ENCODE peak calls at places on chromosomes 16 and 17, in ten cellular contexts. G is A549, W is tibial nerve, X is stomach, D is K562, R is sigmoid colon, M is transverse colon, O is HepG2, K is upper lobe of left lung, U is SK-N-SH. T is an unnamed sample.

GRCh38 chr17:50033316-50033715 is 22.6 kb upstream of the ITGA3 start:
- DNase-seq in G (no peak), W (no peak), X (peak; percentile 8), D (no peak), R (peak; percentile 84), M (no peak), O (no peak), K (no peak), U (peak; percentile 18), T (no peak)

GRCh38 chr16:13767215-13767614 is 152.7 kb upstream of the ERCC4 start:
- DNase-seq in G (no peak), W (no peak), X (no peak), D (no peak), R (no peak), M (no peak), O (no peak), K (no peak), U (no peak), T (no peak)

GRCh38 chr16:86095131-86095752 is 196.3 kb downstream of the IRF8 start:
- DNase-seq in G (no peak), W (no peak), X (no peak), D (no peak), R (peak; percentile 32), M (no peak), O (no peak), K (no peak), U (no peak), T (no peak)

GRCh38 chr16:20916927-20917326 is 16.4 kb downstream of the LYRM1 start:
- DNase-seq in G (no peak), W (no peak), X (no peak), D (no peak), R (no peak), M (no peak), O (no peak), K (no peak), U (no peak), T (no peak)

GRCh38 chr16:35180970-35181369 is 1721.6 kb downstream of the TP53TG3F start:
- DNase-seq in G (no peak), W (no peak), X (no peak), D (no peak), R (no peak), M (no peak), O (no peak), K (no peak), U (no peak), T (no peak)

GRCh38 chr16:85253127-85253941 is 141.1 kb upstream of the CIBAR2 start:
- DNase-seq in G (peak; percentile 85), W (no peak), X (peak; percentile 70), D (peak; percentile 88), R (peak; percentile 78), M (peak; percentile 55), O (peak; percentile 31), K (peak; percentile 56), U (peak; percentile 93), T (peak; percentile 71)

GRCh38 chr17:81923302-81924260 is 4.0 kb downstream of the MAFG start:
- DNase-seq in G (peak; percentile 83), W (peak; percentile 36), X (peak; percentile 85), D (peak; percentile 88), R (peak; percentile 86), M (peak; percentile 86), O (no peak), K (peak; percentile 88), U (no peak), T (peak; percentile 77)

GRCh38 chr17:35373984-35374765 is 754 bp upstream of the SLFN11 start:
- DNase-seq in G (peak; percentile 40), W (peak; percentile 39), X (peak; percentile 47), D (no peak), R (peak; percentile 88), M (peak; percentile 49), O (no peak), K (peak; percentile 42), U (peak; percentile 34), T (peak; percentile 77)

GRCh38 chr17:81391268-81391963 is 3.8 kb upstream of the BAHCC1 start:
- DNase-seq in G (no peak), W (no peak), X (no peak), D (no peak), R (no peak), M (no peak), O (no peak), K (no peak), U (no peak), T (peak; percentile 81)

GRCh38 chr17:66930933-66931332 is 33.6 kb upstream of the CACNG4 start:
- DNase-seq in G (no peak), W (no peak), X (no peak), D (peak; percentile 46), R (peak; percentile 9), M (no peak), O (peak; percentile 40), K (no peak), U (no peak), T (no peak)

GRCh38 chr17:56699186-56699895 is 105.8 kb downstream of the NOG start:
- DNase-seq in G (peak; percentile 99), W (no peak), X (peak; percentile 32), D (no peak), R (peak; percentile 80), M (peak; percentile 39), O (no peak), K (peak; percentile 34), U (peak; percentile 38), T (no peak)

GRCh38 chr17:30112794-30113193 is 3.8 kb upstream of the NSRP1 start:
- DNase-seq in G (no peak), W (no peak), X (no peak), D (no peak), R (no peak), M (no peak), O (no peak), K (no peak), U (no peak), T (no peak)

GRCh38 chr17:65228734-65229390 is 91.7 kb downstream of the RGS9 start:
- DNase-seq in G (no peak), W (no peak), X (no peak), D (peak; percentile 70), R (no peak), M (no peak), O (no peak), K (peak; percentile 63), U (peak; percentile 90), T (no peak)

GRCh38 chr17:62178579-62178978 is 113.5 kb upstream of the MED13 start:
- DNase-seq in G (no peak), W (no peak), X (no peak), D (no peak), R (no peak), M (no peak), O (no peak), K (no peak), U (no peak), T (no peak)

GRCh38 chr17:60610481-60610880 is 10.5 kb downstream of the PPM1D start:
- DNase-seq in G (no peak), W (no peak), X (no peak), D (no peak), R (no peak), M (no peak), O (no peak), K (no peak), U (no peak), T (no peak)

GRCh38 chr16:84543931-84544776 is 39.7 kb upstream of the MEAK7 start:
- DNase-seq in G (no peak), W (no peak), X (no peak), D (no peak), R (no peak), M (peak; percentile 27), O (no peak), K (no peak), U (no peak), T (no peak)

GRCh38 chr17:53032861-53033271 is 789.9 kb upstream of the KIF2B start:
- DNase-seq in G (no peak), W (no peak), X (no peak), D (no peak), R (no peak), M (peak; percentile 23), O (peak; percentile 71), K (peak; percentile 59), U (peak; percentile 21), T (no peak)

GRCh38 chr17:54968954-54969400 is 412 bp downstream of the STXBP4 start:
- DNase-seq in G (no peak), W (no peak), X (no peak), D (peak; percentile 25), R (peak; percentile 70), M (peak; percentile 28), O (peak; percentile 32), K (peak; percentile 34), U (peak; percentile 69), T (no peak)

GRCh38 chr17:17561408-17562144 is 29.9 kb downstream of the PEMT start:
- DNase-seq in G (no peak), W (no peak), X (peak; percentile 96), D (no peak), R (no peak), M (peak; percentile 33), O (no peak), K (peak; percentile 93), U (no peak), T (no peak)
- H3K27ac ChIP-seq in G (no peak overlapping the region), W (no peak overlapping the region), X (peak overlapping the region; percentile 91), D (no peak overlapping the region), R (no peak overlapping the region), M (peak overlapping the region; percentile 37), O (no peak overlapping the region), K (peak overlapping the region; percentile 91), U (no peak overlapping the region), T (no peak overlapping the region)

DNA sequence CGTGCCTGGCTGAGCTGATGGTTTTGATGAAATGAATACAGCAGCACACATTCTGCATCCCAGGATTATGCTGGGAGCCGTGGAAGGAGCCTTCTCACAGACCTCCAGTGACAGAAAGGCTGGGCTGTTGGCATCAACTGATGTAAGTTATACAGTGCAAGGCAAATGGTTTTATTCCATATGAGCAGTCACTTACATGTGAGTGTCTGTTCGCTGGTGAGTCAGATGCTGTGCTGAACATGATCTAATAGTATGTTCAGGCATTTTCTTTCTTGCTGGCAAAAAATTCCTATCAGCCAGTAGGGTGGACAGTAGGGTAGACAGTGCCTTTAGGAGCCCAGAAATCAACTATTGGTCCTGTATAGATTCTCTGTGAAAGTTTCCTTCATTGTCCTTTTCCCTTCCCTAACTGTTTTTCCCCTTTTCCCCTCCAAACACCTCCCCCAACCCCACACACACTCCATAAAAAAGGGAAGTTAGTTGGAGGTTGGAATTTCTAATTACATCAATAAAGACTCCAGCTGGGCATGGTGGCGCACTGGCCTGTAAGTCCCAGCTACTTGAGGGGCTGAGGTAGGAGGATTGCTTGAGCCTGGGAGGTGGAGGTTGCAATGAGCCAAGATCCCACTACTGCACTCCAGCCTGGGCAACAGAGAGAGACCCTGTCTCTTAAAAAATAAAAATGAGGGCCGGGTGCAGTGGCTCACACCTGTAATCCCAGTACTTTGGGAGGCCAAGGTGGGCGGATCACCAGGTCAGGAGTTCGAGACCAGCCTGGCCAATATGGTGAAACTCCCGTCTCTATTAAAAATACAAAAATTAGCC is 36.2 kb downstream of the LDHD start:
- DNase-seq in G (no peak), W (no peak), X (no peak), D (no peak), R (no peak), M (no peak), O (no peak), K (no peak), U (no peak), T (no peak)
- TF ChIP-seq EP300 in G (no peak), W (no peak), X (no peak), D (no peak), R (no peak), M (no peak), O (no peak), K (no peak), U (no peak), T (no peak)

GRCh38 chr16:8655184-8655717 is 19.2 kb upstream of the ABAT start:
- DNase-seq in G (no peak), W (no peak), X (peak; percentile 40), D (peak; percentile 17), R (no peak), M (peak; percentile 52), O (peak; percentile 73), K (peak; percentile 53), U (no peak), T (no peak)
- TF ChIP-seq CTCF in G (no peak), W (no peak), X (no peak), D (peak; percentile 23), R (no peak), M (peak; percentile 44), O (peak; percentile 92), K (peak; percentile 52), U (peak; percentile 38), T (no peak)

GRCh38 chr17:1495265-1495664 is 2.8 kb upstream of the MYO1C start:
- DNase-seq in G (no peak), W (no peak), X (no peak), D (no peak), R (peak; percentile 90), M (no peak), O (no peak), K (no peak), U (no peak), T (no peak)
- H3K27ac ChIP-seq in G (no peak overlapping the region), W (peak overlapping the region; percentile 99), X (no peak overlapping the region), D (no peak overlapping the region), R (peak overlapping the region; percentile 98), M (peak overlapping the region; percentile 96), O (no peak overlapping the region), K (peak overlapping the region; percentile 91), U (no peak overlapping the region), T (no peak overlapping the region)

T was measured in ovary.